ENCODE peak calls at places on chromosomes 2 and 18, in four cellular contexts. F is endothelial cell of umbilical vein, Y is mammary epithelial cell, M is neuronal stem cell. P is an unnamed sample.

GRCh38 chr2:223976635-223977226 is 19.5 kb downstream of the MRPL44 start:
- DNase-seq in Y (peak; percentile 35), M (no peak), F (peak; percentile 81), P (peak; percentile 42)

GRCh38 chr2:237322564-237322963 is 91.4 kb downstream of the COL6A3 start:
- DNase-seq in M (no peak), F (no peak), Y (no peak), P (no peak)

GRCh38 chr2:677056-677949 is at the start of gene TMEM18:
- DNase-seq in F (peak; percentile 98), Y (peak; percentile 97), M (peak; percentile 98), P (peak; percentile 100)

GRCh38 chr2:23624378-23624777 is 239.4 kb downstream of the KLHL29 start:
- DNase-seq in F (no peak), Y (no peak), M (no peak), P (no peak)

GRCh38 chr2:68912732-68913131 is 40.0 kb downstream of the GKN2 start:
- DNase-seq in M (no peak), Y (no peak), F (no peak), P (no peak)

GRCh38 chr2:122028371-122029102 is 273.1 kb downstream of the TSN start:
- DNase-seq in F (no peak), Y (peak; percentile 63), M (no peak), P (peak; percentile 71)

GRCh38 chr2:84879595-84880394 is 1.1 kb downstream of the TRABD2A start:
- DNase-seq in Y (no peak), F (no peak), M (no peak), P (peak; percentile 31)

GRCh38 chr18:41687138-41687537 is 267.9 kb upstream of the PIK3C3 start:
- DNase-seq in M (no peak), Y (no peak), F (no peak), P (no peak)

GRCh38 chr2:174778479-174778962 is 14.2 kb upstream of the CHRNA1 start:
- DNase-seq in F (no peak), Y (peak; percentile 69), M (no peak), P (peak; percentile 72)

GRCh38 chr18:78655921-78656320 is 323.7 kb upstream of the SALL3 start:
- DNase-seq in Y (no peak), F (no peak), M (no peak), P (no peak)

GRCh38 chr18:2513616-2514015 is 57.7 kb downstream of the METTL4 start:
- DNase-seq in M (no peak), Y (no peak), F (no peak), P (peak; percentile 23)

GRCh38 chr18:54127759-54128378 is 96.6 kb downstream of the MBD2 start:
- DNase-seq in F (peak; percentile 60), Y (no peak), M (peak; percentile 54), P (peak; percentile 87)

GRCh38 chr2:236402016-236402784 is 138.0 kb upstream of the ASB18 start:
- DNase-seq in Y (no peak), F (no peak), M (no peak), P (no peak)

GRCh38 chr18:11883153-11883552 is 25.0 kb downstream of the MPPE1 start:
- DNase-seq in M (no peak), F (peak; percentile 6), Y (no peak), P (peak; percentile 20)

GRCh38 chr18:11885278-11885991 is 22.7 kb downstream of the MPPE1 start:
- DNase-seq in M (no peak), F (no peak), Y (no peak), P (no peak)

GRCh38 chr18:11887305-11888262 is 20.5 kb downstream of the MPPE1 start:
- DNase-seq in F (no peak), Y (no peak), M (no peak), P (no peak)

GRCh38 chr18:11886629-11887028 is 21.5 kb downstream of the MPPE1 start:
- DNase-seq in F (no peak), Y (no peak), M (no peak), P (no peak)

DNA sequence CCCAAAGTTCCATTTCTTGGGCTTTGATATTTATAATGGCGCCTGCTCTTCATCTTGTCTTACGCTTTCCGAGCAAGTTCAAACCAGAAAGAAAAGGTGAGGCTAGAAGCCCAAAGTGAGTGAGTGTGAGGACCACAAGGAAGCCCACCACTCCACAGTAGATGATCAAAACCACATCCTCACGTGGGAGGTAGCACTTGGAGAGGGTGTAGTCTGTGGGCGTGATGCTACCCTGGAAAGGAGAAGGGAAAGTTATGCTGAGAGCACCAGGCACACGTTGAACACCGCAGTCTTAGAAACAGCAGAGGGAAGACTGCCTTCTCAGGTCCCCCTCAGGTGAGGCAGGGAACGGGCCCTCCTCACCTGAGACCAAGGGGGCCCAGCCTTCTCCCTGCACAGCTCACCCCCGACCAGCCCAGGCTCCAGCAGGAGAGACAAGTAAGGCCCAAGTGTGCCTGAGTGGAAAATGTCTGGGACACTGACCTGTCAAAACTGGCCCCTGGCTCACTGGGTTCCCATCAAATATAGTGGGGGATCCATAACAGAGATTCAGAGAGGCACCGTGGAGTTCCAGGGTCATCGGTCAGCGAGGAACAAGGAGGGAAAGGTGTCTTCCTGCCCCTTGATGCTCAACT is 23.6 kb downstream of the MPPE1 start:
- DNase-seq in M (no peak), Y (no peak), F (no peak), P (no peak)
- H3K9ac ChIP-seq in M (no peak overlapping the region), Y (no peak overlapping the region), F (no peak overlapping the region), P (no peak overlapping the region)

DNA sequence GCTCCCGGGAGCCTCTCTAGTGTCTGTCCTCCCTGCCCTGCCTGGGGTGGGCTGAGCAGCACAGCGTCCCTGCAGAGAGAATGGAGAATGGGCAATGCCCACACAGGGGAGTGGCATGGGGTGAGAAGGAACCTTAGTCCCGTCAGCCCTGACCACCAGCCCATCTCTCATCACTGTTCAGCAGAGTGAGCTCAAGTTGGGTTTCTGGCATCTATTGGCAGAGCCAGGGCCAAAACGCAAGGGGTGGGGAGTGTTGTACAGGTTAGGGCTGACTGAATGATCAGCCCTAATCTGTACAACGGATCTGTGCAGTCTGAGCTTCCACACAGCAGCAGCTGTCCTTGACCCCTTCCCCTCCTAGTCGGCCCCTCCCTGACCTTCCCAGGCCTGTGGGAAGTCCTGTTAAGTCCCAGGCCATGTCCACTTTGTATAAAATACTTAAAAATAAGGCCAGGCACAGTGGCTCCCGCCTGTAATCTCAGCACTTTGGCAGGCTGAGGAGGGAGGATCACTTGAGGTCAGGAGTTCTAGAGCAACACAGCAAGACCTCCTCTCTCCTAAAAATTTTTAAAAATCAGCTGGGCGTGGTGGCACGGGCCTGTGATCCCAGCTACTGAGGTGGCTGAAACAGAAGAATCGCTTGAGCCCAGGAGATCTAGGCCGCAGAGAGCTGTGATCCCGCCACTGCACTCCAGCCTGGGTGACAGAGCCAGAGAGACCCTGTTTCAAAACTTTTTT is 3.2 kb upstream of the PROC start:
- DNase-seq in M (no peak), F (no peak), Y (no peak), P (no peak)
- H3K4me1 ChIP-seq in M (peaks cover 4% of the 10 kb centered on the region), F (peaks cover 39% of the 10 kb centered on the region), Y (peaks cover 52% of the 10 kb centered on the region), P (peaks cover 47% of the 10 kb centered on the region)

DNA sequence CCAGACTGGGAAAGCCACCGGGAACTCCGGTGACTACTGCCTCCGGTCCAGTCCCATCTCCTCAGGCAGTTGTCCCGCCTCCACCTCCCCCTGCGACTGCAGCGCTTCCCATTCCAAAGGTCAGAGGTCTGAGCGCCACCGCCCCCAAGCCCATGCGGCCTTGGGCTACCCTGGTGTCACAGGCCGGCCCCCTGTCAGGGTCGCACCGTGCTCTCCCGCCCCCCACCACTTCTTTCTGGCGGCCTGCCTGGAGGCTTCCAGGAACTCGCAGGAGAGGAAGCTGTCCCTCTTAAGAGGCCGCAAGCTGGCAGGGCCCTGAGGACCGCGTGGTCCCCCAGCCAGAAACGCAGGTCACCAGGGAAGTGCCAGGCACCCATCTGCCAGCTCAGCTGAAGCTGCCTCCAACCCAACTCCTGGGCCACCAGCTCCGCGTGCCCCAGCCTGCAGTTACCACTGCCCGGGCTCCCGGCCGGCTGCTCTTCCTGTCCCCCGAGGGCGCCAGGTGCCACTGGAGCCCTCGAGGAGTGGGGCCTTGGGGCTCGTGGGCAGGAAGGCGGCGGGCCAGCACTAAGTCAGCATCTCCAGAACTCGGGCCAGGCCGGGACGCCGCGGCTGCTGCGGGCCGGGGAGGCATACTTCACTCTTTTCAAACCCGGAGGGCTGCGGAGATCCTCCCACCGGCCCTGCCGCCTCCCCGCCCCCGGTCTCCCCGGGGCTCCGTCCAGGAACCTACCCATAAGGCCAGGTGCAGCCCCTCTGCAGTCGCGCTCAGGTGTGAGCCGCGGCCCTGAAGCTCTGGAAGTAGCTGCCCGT is 83.3 kb upstream of the POMC start:
- DNase-seq in M (peak; percentile 72), F (peak; percentile 64), Y (peak; percentile 27), P (peak; percentile 43)
- H3K27me3 ChIP-seq in M (no peaks in the 10 kb centered on the region), F (no peaks in the 10 kb centered on the region), Y (no peaks in the 10 kb centered on the region), P (no peaks in the 10 kb centered on the region)

DNA sequence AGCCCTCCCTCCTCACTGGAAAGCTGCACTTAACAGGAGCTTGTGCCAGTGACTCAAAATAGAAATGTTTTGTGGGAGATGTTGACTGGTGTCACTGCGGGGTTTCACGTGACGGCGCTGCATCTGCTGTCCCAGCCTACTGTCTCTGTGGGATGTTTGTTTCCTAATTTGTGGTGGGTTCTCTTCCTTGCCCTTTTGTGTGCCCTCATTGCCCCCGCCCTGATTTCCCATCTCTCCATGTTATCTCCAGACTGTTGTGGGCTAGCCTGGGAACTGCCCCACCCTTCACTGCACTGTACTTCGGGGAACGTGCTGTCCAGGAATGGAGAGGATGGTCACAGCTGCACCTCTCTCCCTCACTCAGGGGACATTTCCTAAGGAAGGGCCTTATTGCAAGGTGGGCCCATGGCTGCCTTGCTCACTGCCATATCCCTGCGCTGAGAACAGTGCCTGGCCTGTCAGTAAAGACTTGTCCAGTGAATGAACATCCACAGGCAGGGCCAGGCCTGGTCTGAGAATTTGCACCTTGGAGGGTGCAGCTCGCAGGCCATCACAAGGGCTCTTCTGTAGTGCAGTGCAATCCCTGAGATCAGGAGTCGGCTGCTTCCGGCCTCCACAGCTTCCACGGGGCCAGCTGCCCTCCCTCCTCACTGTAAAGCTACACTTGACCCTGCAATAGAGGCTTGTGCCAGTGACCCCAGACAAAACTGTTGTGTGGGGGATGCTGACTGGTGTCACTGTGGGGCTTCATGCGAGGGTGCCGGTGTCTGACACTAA is 18.1 kb downstream of the ZAP70 start:
- DNase-seq in F (no peak), M (no peak), Y (no peak), P (no peak)
- H3K9ac ChIP-seq in F (no peak overlapping the region), M (peak overlapping the region; percentile 38), Y (no peak overlapping the region), P (no peak overlapping the region)

DNA sequence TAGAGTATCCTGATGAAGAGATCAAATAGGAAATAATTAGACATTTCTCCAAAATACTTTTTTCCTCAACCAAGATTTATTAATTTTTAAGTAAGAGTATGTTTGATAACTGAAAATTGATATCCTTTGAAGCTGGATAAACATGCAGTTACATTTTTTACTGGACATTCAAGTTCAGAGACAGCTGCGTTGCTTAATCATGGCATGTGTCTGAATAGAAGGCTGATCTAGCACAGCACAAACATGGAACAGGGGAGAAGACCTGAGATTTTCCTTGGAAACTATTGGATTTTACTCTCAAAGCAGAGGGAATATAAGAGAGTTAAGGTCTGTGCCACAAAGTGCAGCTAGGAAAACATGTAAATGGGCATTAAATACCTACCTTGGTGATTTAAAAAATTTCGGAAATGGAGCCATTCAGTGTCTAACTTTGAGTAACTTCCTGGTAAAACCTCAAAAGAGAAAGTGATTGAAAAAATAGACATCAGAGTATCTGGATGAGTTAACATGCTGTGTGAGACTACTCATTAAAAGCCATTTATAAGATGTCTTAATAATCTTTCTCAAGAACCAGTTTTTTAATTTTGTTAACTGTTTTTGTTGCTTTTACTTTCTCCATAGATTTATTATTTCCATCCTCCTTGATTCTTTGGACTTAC is 31.8 kb downstream of the CRIM1 start:
- DNase-seq in F (peak; percentile 57), M (no peak), Y (no peak), P (no peak)
- H3K4me1 ChIP-seq in F (peaks cover 87% of the 10 kb centered on the region), M (peaks cover 4% of the 10 kb centered on the region), Y (peaks cover 20% of the 10 kb centered on the region), P (peaks cover 33% of the 10 kb centered on the region)

P was measured in adipocyte.